ENCODE peak calls at places on chromosomes 3 and 15, in four cellular contexts. K is HL-60, M is transverse colon, L is testis. P is an unnamed sample.
A peak's percentile ranks its signal among the peaks of the same experiment; 100 is the strongest.

GRCh38 chr3:39467394-39468107 is at the start of gene MOBP:
- DNase-seq in K (no peak), M (no peak), L (no peak), P (no peak)

GRCh38 chr3:65808407-65808806 is 230.3 kb downstream of the MAGI1 start:
- DNase-seq in K (no peak), L (no peak), M (no peak), P (no peak)

GRCh38 chr15:72319360-72319984 is 485 bp downstream of the CELF6 start:
- DNase-seq in M (peak; percentile 58), K (no peak), L (peak; percentile 64), P (no peak)

GRCh38 chr3:32290619-32291018 is 52.1 kb downstream of the CMTM8 start:
- DNase-seq in K (no peak), M (no peak), L (no peak), P (no peak)

GRCh38 chr3:28912120-28912885 is 368.6 kb upstream of the RBMS3 start:
- DNase-seq in K (no peak), L (no peak), M (no peak), P (no peak)

GRCh38 chr3:63656791-63657190 is 4.3 kb downstream of the SNTN start:
- DNase-seq in M (no peak), K (no peak), L (no peak), P (no peak)

GRCh38 chr3:8020459-8020858 is 481.2 kb upstream of the LMCD1 start:
- DNase-seq in M (no peak), L (no peak), K (no peak), P (no peak)

GRCh38 chr3:99638244-99638948 is at the start of gene COL8A1:
- DNase-seq in K (no peak), M (peak; percentile 23), L (peak; percentile 36), P (no peak)

GRCh38 chr15:96416934-96417759 is 86.6 kb downstream of the NR2F2 start:
- DNase-seq in K (peak; percentile 19), L (no peak), M (no peak), P (no peak)

GRCh38 chr3:12959395-12959794 is 113.8 kb downstream of the IQSEC1 start:
- DNase-seq in L (no peak), M (no peak), K (no peak), P (no peak)

DNA sequence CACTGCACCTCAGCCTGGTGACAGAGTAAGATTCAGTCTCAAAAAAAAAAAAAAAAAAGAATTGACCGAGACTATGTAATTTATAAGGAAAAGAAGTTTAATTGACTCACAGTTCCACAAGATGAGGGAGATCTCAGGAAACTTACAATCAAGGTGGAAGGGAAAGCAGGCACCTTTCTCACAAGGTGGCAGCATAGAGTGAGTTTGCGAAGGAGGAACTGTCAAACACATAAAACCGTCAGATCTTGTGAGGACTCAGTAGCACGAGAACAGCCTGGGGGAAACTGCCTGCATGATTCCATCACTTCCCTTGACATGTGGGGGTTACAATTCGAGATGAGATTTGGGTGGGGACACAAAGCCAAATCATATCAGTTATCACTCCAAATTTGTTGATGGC is 380.9 kb downstream of the EDEM1 start:
- DNase-seq in M (peak; percentile 44), L (no peak), K (peak; percentile 29), P (no peak)
- TF ChIP-seq CTCF in M (peak; percentile 17), L (no peak), K (no peak), P (no peak)

GRCh38 chr3:108182339-108182738 is 39.9 kb downstream of the IFT57 start:
- DNase-seq in K (no peak), L (no peak), M (no peak), P (no peak)
- TF ChIP-seq CTCF in K (no peak), L (no peak), M (no peak), P (no peak)

GRCh38 chr15:24835301-24835700 is 119.5 kb upstream of the SNRPN start:
- DNase-seq in M (no peak), K (no peak), L (no peak), P (no peak)
- TF ChIP-seq CTCF in M (no peak), K (no peak), L (no peak), P (no peak)

GRCh38 chr15:41115652-41116115 is 396 bp downstream of the INO80 start:
- DNase-seq in M (peak; percentile 70), K (peak; percentile 66), L (peak; percentile 81), P (no peak)

GRCh38 chr15:41116116-41116871 is at the start of gene INO80:
- DNase-seq in L (peak; percentile 99), M (peak; percentile 99), K (peak; percentile 99), P (peak; percentile 82)

GRCh38 chr15:41116872-41117242 is 777 bp upstream of the INO80 start:
- DNase-seq in K (no peak), M (no peak), L (no peak), P (no peak)

GRCh38 chr15:41115088-41115651 is 910 bp downstream of the INO80 start:
- DNase-seq in K (peak; percentile 18), M (no peak), L (no peak), P (no peak)
- TF ChIP-seq CTCF in K (no peak), M (peak; percentile 10), L (no peak), P (peak; percentile 28)

GRCh38 chr3:184174646-184175492 is at the start of gene AP2M1:
- DNase-seq in L (peak; percentile 99), M (peak; percentile 98), K (peak; percentile 98), P (peak; percentile 99)
- TF ChIP-seq CTCF in L (no peak), M (no peak), K (no peak), P (peak; percentile 3)

GRCh38 chr3:133380481-133381225 is 19.2 kb upstream of the BFSP2 start:
- DNase-seq in K (no peak), M (no peak), L (no peak), P (no peak)

GRCh38 chr3:133374706-133375105 is 25.1 kb upstream of the BFSP2 start:
- DNase-seq in M (no peak), L (no peak), K (no peak), P (no peak)

GRCh38 chr3:133376805-133377204 is 23.1 kb upstream of the BFSP2 start:
- DNase-seq in M (no peak), L (no peak), K (peak; percentile 21), P (no peak)

GRCh38 chr3:133379926-133380325 is 19.9 kb upstream of the BFSP2 start:
- DNase-seq in M (no peak), K (no peak), L (no peak), P (no peak)

DNA sequence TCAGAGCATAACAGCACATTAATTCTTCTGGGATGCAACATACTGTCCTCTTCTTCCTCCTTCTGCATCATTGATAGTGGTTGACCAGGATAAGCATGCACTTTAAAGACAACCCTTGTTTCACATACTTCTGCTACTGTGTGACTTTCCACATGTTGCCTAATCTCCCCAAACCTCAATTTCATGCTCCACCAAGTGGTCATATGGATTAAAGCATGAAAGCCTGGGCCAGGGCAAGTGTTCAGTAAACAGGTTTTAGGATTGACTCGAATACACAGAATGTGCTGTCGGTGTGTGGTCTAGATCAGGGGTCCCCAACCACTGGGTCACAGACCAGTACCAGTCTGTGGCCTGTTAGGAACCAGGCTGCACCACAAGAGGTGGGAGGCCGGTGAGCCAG is 22.5 kb upstream of the BFSP2 start:
- DNase-seq in M (no peak), L (peak; percentile 41), K (peak; percentile 60), P (no peak)
- TF ChIP-seq CTCF in M (no peak), L (peak; percentile 18), K (peak; percentile 17), P (peak; percentile 62)

GRCh38 chr3:184583345-184584000 is 21.9 kb downstream of the EPHB3 start:
- DNase-seq in L (no peak), M (no peak), K (no peak), P (no peak)

GRCh38 chr3:184582583-184582982 is 21.0 kb downstream of the EPHB3 start:
- DNase-seq in M (no peak), K (no peak), L (peak; percentile 68), P (no peak)

GRCh38 chr3:184585545-184585944 is 24.0 kb downstream of the EPHB3 start:
- DNase-seq in L (no peak), K (no peak), M (no peak), P (no peak)

GRCh38 chr3:184582998-184583344 is 21.4 kb downstream of the EPHB3 start:
- DNase-seq in L (no peak), K (no peak), M (no peak), P (no peak)

DNA sequence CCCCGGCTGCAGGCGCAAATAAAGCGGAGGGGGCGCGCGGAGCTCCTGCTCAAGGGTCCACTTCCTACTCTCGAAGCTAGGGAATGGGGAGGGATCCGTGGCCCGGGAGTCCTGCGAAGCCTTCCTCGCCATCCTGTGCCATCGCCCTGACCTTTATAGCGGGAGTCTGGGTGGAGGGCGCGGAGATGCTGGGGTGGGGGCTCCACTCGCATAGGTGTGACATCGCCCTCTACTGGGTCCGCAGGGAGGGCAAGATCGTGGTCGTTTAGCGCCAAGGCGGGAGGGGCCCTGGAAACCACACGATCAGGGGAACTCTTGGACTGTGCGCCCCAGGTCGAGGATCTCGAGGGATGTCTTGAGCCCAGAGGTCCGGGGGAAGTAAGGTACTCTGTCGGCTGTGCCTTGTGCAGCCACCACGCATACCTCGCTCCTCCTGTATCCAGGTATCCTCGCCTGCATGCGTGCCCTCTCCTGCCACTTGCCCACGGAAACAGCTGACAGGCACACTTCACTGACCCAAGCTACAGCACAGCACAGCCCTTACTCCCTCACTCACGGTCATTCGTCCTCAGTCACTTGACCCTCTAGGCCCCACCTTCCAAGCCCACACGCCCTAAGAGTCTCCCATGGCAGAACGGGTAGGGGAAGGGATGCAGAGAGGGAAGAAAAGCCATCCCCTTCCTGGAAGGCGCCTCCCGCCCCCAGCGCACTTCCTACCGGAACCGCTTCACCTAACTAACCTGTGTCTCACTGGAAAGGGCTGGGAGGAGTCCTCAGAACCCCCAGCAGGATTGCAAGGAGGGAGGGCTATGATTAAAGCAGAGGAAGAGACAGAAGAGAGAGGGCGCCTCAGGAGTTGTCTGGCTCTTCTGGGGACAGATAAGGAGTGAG is 22.7 kb downstream of the EPHB3 start:
- DNase-seq in K (no peak), M (no peak), L (no peak), P (no peak)
- TF ChIP-seq CTCF in K (no peak), M (peak; percentile 23), L (no peak), P (peak; percentile 4)

GRCh38 chr3:21216598-21216997 is 534.4 kb downstream of the ZNF385D start:
- DNase-seq in M (no peak), K (no peak), L (no peak), P (no peak)
- TF ChIP-seq CTCF in M (no peak), K (no peak), L (peak; percentile 16), P (peak; percentile 46)

GRCh38 chr3:115861166-115861733 is 237.9 kb downstream of the GAP43 start:
- DNase-seq in M (no peak), K (no peak), L (no peak), P (no peak)
- TF ChIP-seq CTCF in M (no peak), K (no peak), L (no peak), P (no peak)

GRCh38 chr15:40768492-40769309 is 1.1 kb upstream of the C15orf62 start:
- DNase-seq in M (peak; percentile 66), K (peak; percentile 68), L (no peak), P (no peak)
- TF ChIP-seq CTCF in M (no peak), K (no peak), L (no peak), P (no peak)